ENCODE peak calls at places on chromosomes 1 and 21, in ten cellular contexts. One of them, this sample, is unnamed. For H3K27me3 and H3K79me2, the result is how much of the 10 kb centered on the place peaks cover.

GRCh38 chr1:180248176-180248575 is 18.1 kb downstream of the LHX4 start:
- DNase-seq in PC-9: no peak
- DNase-seq in K562: no peak
- DNase-seq in H9: no peak
- DNase-seq in GM23338: no peak
- DNase-seq in neural progenitor cell: no peak
- DNase-seq in endothelial cell of umbilical vein: no peak
- DNase-seq in Karpas-422: no peak
- DNase-seq in fibroblast of lung: no peak
- DNase-seq in mammary epithelial cell: no peak
- DNase-seq in this sample: no peak

GRCh38 chr1:93501829-93502369 is 54.0 kb downstream of the FNBP1L start:
- DNase-seq in mammary epithelial cell: no peak
- DNase-seq in Karpas-422: no peak
- DNase-seq in endothelial cell of umbilical vein: no peak
- DNase-seq in fibroblast of lung: no peak
- DNase-seq in PC-9: no peak
- DNase-seq in neural progenitor cell: no peak
- DNase-seq in K562: no peak
- DNase-seq in H9: no peak
- DNase-seq in GM23338: no peak
- DNase-seq in this sample: no peak

GRCh38 chr1:185860876-185861275 is 126.7 kb downstream of the HMCN1 start:
- DNase-seq in neural progenitor cell: no peak
- DNase-seq in K562: no peak
- DNase-seq in fibroblast of lung: no peak
- DNase-seq in endothelial cell of umbilical vein: no peak
- DNase-seq in GM23338: no peak
- DNase-seq in mammary epithelial cell: no peak
- DNase-seq in PC-9: no peak
- DNase-seq in H9: no peak
- DNase-seq in Karpas-422: no peak
- DNase-seq in this sample: no peak

GRCh38 chr1:158285756-158286241 is 3.9 kb upstream of the CD1C start:
- DNase-seq in PC-9: no peak
- DNase-seq in mammary epithelial cell: peak
- DNase-seq in neural progenitor cell: no peak
- DNase-seq in fibroblast of lung: no peak
- DNase-seq in Karpas-422: peak
- DNase-seq in K562: no peak
- DNase-seq in GM23338: no peak
- DNase-seq in endothelial cell of umbilical vein: peak
- DNase-seq in H9: no peak
- DNase-seq in this sample: no peak

GRCh38 chr1:82722608-82723007 is 921.9 kb downstream of the ADGRL2 start:
- DNase-seq in neural progenitor cell: no peak
- DNase-seq in K562: no peak
- DNase-seq in H9: no peak
- DNase-seq in GM23338: no peak
- DNase-seq in fibroblast of lung: no peak
- DNase-seq in endothelial cell of umbilical vein: no peak
- DNase-seq in Karpas-422: no peak
- DNase-seq in mammary epithelial cell: no peak
- DNase-seq in PC-9: no peak
- DNase-seq in this sample: no peak

GRCh38 chr1:170460379-170460778 is 71.6 kb upstream of the GORAB start:
- DNase-seq in neural progenitor cell: peak
- DNase-seq in mammary epithelial cell: no peak
- DNase-seq in H9: no peak
- DNase-seq in endothelial cell of umbilical vein: no peak
- DNase-seq in K562: no peak
- DNase-seq in fibroblast of lung: no peak
- DNase-seq in PC-9: no peak
- DNase-seq in Karpas-422: no peak
- DNase-seq in GM23338: no peak
- DNase-seq in this sample: no peak

GRCh38 chr1:241579434-241579833 is 47.3 kb downstream of the KMO start:
- DNase-seq in neural progenitor cell: no peak
- DNase-seq in endothelial cell of umbilical vein: no peak
- DNase-seq in fibroblast of lung: no peak
- DNase-seq in GM23338: no peak
- DNase-seq in mammary epithelial cell: peak
- DNase-seq in H9: no peak
- DNase-seq in PC-9: no peak
- DNase-seq in K562: no peak
- DNase-seq in Karpas-422: no peak
- DNase-seq in this sample: no peak

GRCh38 chr1:70034403-70034802 is 171.0 kb downstream of the LRRC40 start:
- DNase-seq in neural progenitor cell: peak
- DNase-seq in fibroblast of lung: peak
- DNase-seq in endothelial cell of umbilical vein: peak
- DNase-seq in K562: peak
- DNase-seq in mammary epithelial cell: peak
- DNase-seq in GM23338: peak
- DNase-seq in Karpas-422: no peak
- DNase-seq in H9: peak
- DNase-seq in PC-9: no peak
- DNase-seq in this sample: peak

DNA sequence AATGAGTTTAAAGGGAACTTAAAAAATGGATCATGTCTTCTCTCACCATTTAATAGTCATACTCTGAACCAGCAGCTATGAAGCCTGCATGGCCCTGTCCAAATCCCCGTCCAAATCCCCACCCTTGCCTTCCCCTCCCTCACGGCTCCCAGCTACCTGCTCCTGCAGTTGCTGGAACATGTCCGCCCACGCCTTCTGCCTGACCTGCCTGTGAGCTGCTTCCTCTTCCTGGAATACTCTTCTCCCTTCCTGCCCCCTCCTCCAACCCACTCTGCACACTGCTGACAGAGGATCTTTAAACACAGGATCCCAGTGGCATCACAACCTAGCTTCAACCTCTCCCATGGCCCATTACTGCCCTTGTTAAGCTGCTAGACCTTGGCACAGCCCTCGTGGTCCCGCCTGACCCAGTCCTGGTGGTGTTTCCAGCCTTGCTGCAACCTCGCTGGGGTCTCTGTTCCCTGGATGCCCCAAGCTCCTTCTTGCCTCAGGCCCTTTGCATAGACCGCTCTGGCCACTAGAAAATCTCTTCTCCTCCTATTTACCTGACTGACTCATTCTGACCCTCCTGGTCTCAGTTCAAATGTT is 118.3 kb downstream of the PTPRU start:
- DNase-seq in fibroblast of lung: no peak
- DNase-seq in Karpas-422: peak
- DNase-seq in endothelial cell of umbilical vein: no peak
- DNase-seq in neural progenitor cell: no peak
- DNase-seq in GM23338: no peak
- DNase-seq in PC-9: no peak
- DNase-seq in H9: peak
- DNase-seq in K562: peak
- DNase-seq in mammary epithelial cell: peak
- DNase-seq in this sample: no peak
- H3K27me3 ChIP-seq in fibroblast of lung: under half
- H3K27me3 ChIP-seq in Karpas-422: under half
- H3K27me3 ChIP-seq in endothelial cell of umbilical vein: under half
- H3K27me3 ChIP-seq in neural progenitor cell: under half
- H3K27me3 ChIP-seq in GM23338: under half
- H3K27me3 ChIP-seq in PC-9: under half
- H3K27me3 ChIP-seq in H9: under half
- H3K27me3 ChIP-seq in K562: under half
- H3K27me3 ChIP-seq in mammary epithelial cell: under half
- H3K27me3 ChIP-seq in this sample: under half

GRCh38 chr21:36028127-36029069 is 31.9 kb downstream of the SETD4 start:
- DNase-seq in Karpas-422: peak
- DNase-seq in PC-9: peak
- DNase-seq in mammary epithelial cell: peak
- DNase-seq in GM23338: peak
- DNase-seq in K562: peak
- DNase-seq in endothelial cell of umbilical vein: peak
- DNase-seq in neural progenitor cell: peak
- DNase-seq in H9: peak
- DNase-seq in fibroblast of lung: peak
- DNase-seq in this sample: peak

GRCh38 chr21:36027352-36027751 is 33.0 kb downstream of the SETD4 start:
- DNase-seq in K562: no peak
- DNase-seq in H9: no peak
- DNase-seq in endothelial cell of umbilical vein: no peak
- DNase-seq in neural progenitor cell: no peak
- DNase-seq in PC-9: no peak
- DNase-seq in Karpas-422: no peak
- DNase-seq in fibroblast of lung: peak
- DNase-seq in GM23338: no peak
- DNase-seq in mammary epithelial cell: peak
- DNase-seq in this sample: no peak

GRCh38 chr21:36021251-36021837 is 39.0 kb downstream of the SETD4 start:
- DNase-seq in PC-9: no peak
- DNase-seq in Karpas-422: no peak
- DNase-seq in K562: no peak
- DNase-seq in mammary epithelial cell: no peak
- DNase-seq in fibroblast of lung: no peak
- DNase-seq in endothelial cell of umbilical vein: no peak
- DNase-seq in neural progenitor cell: no peak
- DNase-seq in GM23338: no peak
- DNase-seq in H9: no peak
- DNase-seq in this sample: no peak

GRCh38 chr21:36024782-36025181 is 35.5 kb downstream of the SETD4 start:
- DNase-seq in H9: no peak
- DNase-seq in PC-9: no peak
- DNase-seq in GM23338: no peak
- DNase-seq in K562: no peak
- DNase-seq in neural progenitor cell: no peak
- DNase-seq in mammary epithelial cell: no peak
- DNase-seq in fibroblast of lung: no peak
- DNase-seq in endothelial cell of umbilical vein: no peak
- DNase-seq in Karpas-422: no peak
- DNase-seq in this sample: no peak

DNA sequence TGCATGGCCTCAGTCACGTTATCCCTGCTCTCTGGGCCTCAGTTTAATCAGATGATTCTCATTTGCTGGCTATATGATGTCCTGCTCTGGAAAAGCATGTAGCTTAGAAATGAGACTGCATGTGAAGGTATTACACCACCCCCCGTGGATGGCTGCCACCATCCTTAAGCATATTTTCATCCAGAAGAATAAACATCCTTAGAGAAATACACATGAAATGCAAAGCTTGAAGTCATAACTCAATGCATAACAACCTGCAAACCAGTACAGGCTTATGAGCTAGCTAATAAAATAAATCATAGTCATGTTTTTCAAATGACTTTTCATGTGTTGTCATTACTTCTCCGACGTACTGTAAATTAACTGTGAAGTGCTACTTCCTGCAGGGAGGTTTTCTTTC is 37.6 kb downstream of the SETD4 start:
- DNase-seq in mammary epithelial cell: no peak
- DNase-seq in GM23338: no peak
- DNase-seq in PC-9: no peak
- DNase-seq in fibroblast of lung: peak
- DNase-seq in endothelial cell of umbilical vein: no peak
- DNase-seq in K562: no peak
- DNase-seq in neural progenitor cell: no peak
- DNase-seq in Karpas-422: no peak
- DNase-seq in H9: no peak
- DNase-seq in this sample: no peak
- H2AFZ ChIP-seq in mammary epithelial cell: no peak
- H2AFZ ChIP-seq in GM23338: no peak
- H2AFZ ChIP-seq in PC-9: no peak
- H2AFZ ChIP-seq in fibroblast of lung: peak
- H2AFZ ChIP-seq in endothelial cell of umbilical vein: no peak
- H2AFZ ChIP-seq in K562: no peak
- H2AFZ ChIP-seq in neural progenitor cell: no peak
- H2AFZ ChIP-seq in Karpas-422: no peak
- H2AFZ ChIP-seq in H9: no peak
- H2AFZ ChIP-seq in this sample: no peak

GRCh38 chr1:41233708-41234107 is 8.4 kb downstream of the SCMH1 start:
- DNase-seq in H9: no peak
- DNase-seq in K562: no peak
- DNase-seq in endothelial cell of umbilical vein: no peak
- DNase-seq in Karpas-422: no peak
- DNase-seq in PC-9: no peak
- DNase-seq in neural progenitor cell: no peak
- DNase-seq in GM23338: no peak
- DNase-seq in mammary epithelial cell: no peak
- DNase-seq in fibroblast of lung: no peak
- DNase-seq in this sample: no peak

GRCh38 chr1:41238311-41239094 is 3.6 kb downstream of the SCMH1 start:
- DNase-seq in PC-9: peak
- DNase-seq in endothelial cell of umbilical vein: peak
- DNase-seq in GM23338: no peak
- DNase-seq in H9: no peak
- DNase-seq in neural progenitor cell: no peak
- DNase-seq in K562: peak
- DNase-seq in fibroblast of lung: peak
- DNase-seq in mammary epithelial cell: peak
- DNase-seq in Karpas-422: no peak
- DNase-seq in this sample: no peak

GRCh38 chr1:41235893-41236292 is 6.2 kb downstream of the SCMH1 start:
- DNase-seq in PC-9: no peak
- DNase-seq in K562: no peak
- DNase-seq in endothelial cell of umbilical vein: no peak
- DNase-seq in fibroblast of lung: no peak
- DNase-seq in GM23338: no peak
- DNase-seq in H9: no peak
- DNase-seq in Karpas-422: no peak
- DNase-seq in neural progenitor cell: no peak
- DNase-seq in mammary epithelial cell: no peak
- DNase-seq in this sample: no peak

GRCh38 chr1:41239988-41240610 is 2.0 kb downstream of the SCMH1 start:
- DNase-seq in H9: no peak
- DNase-seq in neural progenitor cell: no peak
- DNase-seq in fibroblast of lung: peak
- DNase-seq in Karpas-422: peak
- DNase-seq in PC-9: peak
- DNase-seq in mammary epithelial cell: peak
- DNase-seq in GM23338: no peak
- DNase-seq in K562: no peak
- DNase-seq in endothelial cell of umbilical vein: peak
- DNase-seq in this sample: no peak

GRCh38 chr1:41236781-41237180 is 5.3 kb downstream of the SCMH1 start:
- DNase-seq in endothelial cell of umbilical vein: no peak
- DNase-seq in mammary epithelial cell: no peak
- DNase-seq in H9: no peak
- DNase-seq in Karpas-422: no peak
- DNase-seq in neural progenitor cell: no peak
- DNase-seq in fibroblast of lung: no peak
- DNase-seq in K562: no peak
- DNase-seq in PC-9: no peak
- DNase-seq in GM23338: no peak
- DNase-seq in this sample: no peak
- H3K79me2 ChIP-seq in endothelial cell of umbilical vein: under half
- H3K79me2 ChIP-seq in mammary epithelial cell: under half
- H3K79me2 ChIP-seq in H9: under half
- H3K79me2 ChIP-seq in Karpas-422: half or more
- H3K79me2 ChIP-seq in neural progenitor cell: half or more
- H3K79me2 ChIP-seq in fibroblast of lung: under half
- H3K79me2 ChIP-seq in K562: half or more
- H3K79me2 ChIP-seq in PC-9: under half
- H3K79me2 ChIP-seq in GM23338: under half
- H3K79me2 ChIP-seq in this sample: under half

DNA sequence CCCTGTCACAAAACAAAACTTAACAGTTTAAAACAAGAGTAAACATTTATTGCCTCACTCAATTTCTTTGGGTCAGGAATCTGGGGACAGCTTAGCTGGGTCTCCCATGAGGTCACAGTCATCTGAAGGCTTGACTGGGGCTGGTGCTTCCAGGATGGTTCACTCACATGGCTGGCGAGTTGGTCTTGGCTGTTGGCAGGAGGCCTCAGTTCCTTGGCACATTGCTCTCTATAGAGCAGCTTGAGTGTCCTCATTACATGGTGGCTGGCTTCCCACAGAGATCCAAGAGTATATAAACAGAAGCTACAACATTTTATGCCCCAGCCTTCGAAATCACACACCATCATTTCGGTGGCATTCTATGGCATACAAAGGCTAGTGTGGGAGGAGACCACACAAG is 62.9 kb downstream of the ALPL start:
- DNase-seq in neural progenitor cell: no peak
- DNase-seq in K562: no peak
- DNase-seq in mammary epithelial cell: no peak
- DNase-seq in fibroblast of lung: no peak
- DNase-seq in endothelial cell of umbilical vein: no peak
- DNase-seq in H9: no peak
- DNase-seq in GM23338: no peak
- DNase-seq in Karpas-422: no peak
- DNase-seq in PC-9: no peak
- DNase-seq in this sample: no peak
- H3K27me3 ChIP-seq in neural progenitor cell: under half
- H3K27me3 ChIP-seq in K562: under half
- H3K27me3 ChIP-seq in mammary epithelial cell: under half
- H3K27me3 ChIP-seq in fibroblast of lung: under half
- H3K27me3 ChIP-seq in endothelial cell of umbilical vein: under half
- H3K27me3 ChIP-seq in H9: under half
- H3K27me3 ChIP-seq in GM23338: under half
- H3K27me3 ChIP-seq in Karpas-422: under half
- H3K27me3 ChIP-seq in PC-9: under half
- H3K27me3 ChIP-seq in this sample: under half

This sample was measured in keratinocyte.